ENCODE peak calls at places on chromosomes 16 and 17, in four cellular contexts. V is transverse colon, T is iris pigment epithelial cell, M is H9. P is an unnamed sample.

GRCh38 chr16:88306411-88306810 is 76.3 kb upstream of the ZNF469 start:
- DNase-seq in V (no peak), T (no peak), M (no peak), P (no peak)

GRCh38 chr16:15690296-15690695 is 40.3 kb downstream of the NDE1 start:
- DNase-seq in V (no peak), T (peak), M (no peak), P (no peak)

GRCh38 chr17:80539022-80539421 is 5.6 kb upstream of the RPTOR start:
- DNase-seq in V (no peak), T (no peak), M (peak), P (no peak)

GRCh38 chr17:41322264-41322902 is 6.9 kb upstream of the KRTAP17-1 start:
- DNase-seq in V (no peak), T (peak), M (no peak), P (no peak)

GRCh38 chr17:27424516-27424915 is 31.7 kb upstream of the KSR1 start:
- DNase-seq in V (no peak), T (no peak), M (no peak), P (no peak)

GRCh38 chr16:2341456-2342447 is 1.2 kb upstream of the ABCA3 start:
- DNase-seq in V (peak), T (no peak), M (peak), P (no peak)

GRCh38 chr17:65990593-65990992 is 201.3 kb downstream of the CEP112 start:
- DNase-seq in V (no peak), T (no peak), M (no peak), P (no peak)

GRCh38 chr16:81446318-81447275 is 2.0 kb downstream of the CMIP start:
- DNase-seq in V (peak), T (no peak), M (no peak), P (no peak)

GRCh38 chr16:66996324-66996982 is 8.1 kb downstream of the CES4A start:
- DNase-seq in V (no peak), T (peak), M (no peak), P (no peak)

GRCh38 chr16:68128577-68129305 is 43.6 kb downstream of the NFATC3 start:
- DNase-seq in V (no peak), T (peak), M (no peak), P (no peak)

GRCh38 chr17:79979841-79980215 is 55.8 kb downstream of the TBC1D16 start:
- DNase-seq in V (no peak), T (no peak), M (peak), P (no peak)

GRCh38 chr16:86430814-86431213 is 79.5 kb upstream of the FOXF1 start:
- DNase-seq in V (no peak), T (no peak), M (no peak), P (no peak)

GRCh38 chr17:16872836-16873653 is 98.9 kb downstream of the TNFRSF13B start:
- DNase-seq in V (peak), T (peak), M (peak), P (peak)

P was measured in D341Med.